ENCODE peak calls at places on chromosomes 4 and X, in eight cellular contexts. N is HT1080; S is stimulated activated CD8-positive, alpha-beta memory T cell treated with anti-CD3 and anti-CD28 coated beads, Interleukin-7, amount 100 ng/mL, for 24 hours; G is non-pigmented ciliary epithelial cell; R is left ventricle myocardium superior; D is activated CD4-positive, CD25-positive, alpha-beta regulatory T cell treated with anti-CD3 and anti-CD28 coated beads, Interleukin-2, amount 50 U/mL, for 72 hours; X is memory B cell; U is stimulated activated naive CD4-positive, alpha-beta T cell treated with Interleukin-2 at 50 U/mL for 16 hours. F is an unnamed sample.
A peak's percentile ranks its signal among the peaks of the same experiment; 100 is the strongest.

GRCh38 chr4:158530391-158530790 is 8.7 kb downstream of the RXFP1 start:
- DNase-seq in N (no peak), S (no peak), G (no peak), R (no peak), D (no peak), X (no peak), U (no peak), F (no peak)

GRCh38 chr4:26885912-26886274 is 25.3 kb downstream of the STIM2 start:
- DNase-seq in N (no peak), S (no peak), G (no peak), R (no peak), D (no peak), X (no peak), U (no peak), F (peak; percentile 30)

GRCh38 chr4:39565925-39566630 is 38.8 kb upstream of the UGDH start:
- DNase-seq in N (peak; percentile 90), S (no peak), G (peak; percentile 82), R (no peak), D (no peak), X (no peak), U (no peak), F (peak; percentile 91)

GRCh38 chr4:16952462-16952871 is 54.0 kb upstream of the LDB2 start:
- DNase-seq in N (no peak), S (no peak), G (no peak), R (no peak), D (no peak), X (no peak), U (no peak), F (no peak)

GRCh38 chrX:9862953-9863352 is 76.7 kb downstream of the SHROOM2 start:
- DNase-seq in N (no peak), S (no peak), G (no peak), R (no peak), D (no peak), X (no peak), U (no peak), F (no peak)

GRCh38 chr4:164193676-164194075 is 560.3 kb upstream of the SMIM31 start:
- DNase-seq in N (no peak), S (no peak), G (no peak), R (no peak), D (no peak), X (no peak), U (no peak), F (no peak)

GRCh38 chrX:135327299-135327698 is 18.0 kb downstream of the ETDC start:
- DNase-seq in N (peak; percentile 72), S (no peak), G (peak; percentile 73), R (no peak), D (no peak), X (no peak), U (no peak), F (peak; percentile 77)

GRCh38 chr4:7334521-7335275 is 100.0 kb downstream of the PSAPL1 start:
- DNase-seq in N (no peak), S (no peak), G (no peak), R (no peak), D (no peak), X (no peak), U (no peak), F (no peak)

GRCh38 chr4:81166431-81166830 is 48.6 kb downstream of the PRKG2 start:
- DNase-seq in N (no peak), S (no peak), G (no peak), R (no peak), D (no peak), X (no peak), U (no peak), F (no peak)

GRCh38 chr4:62618042-62618441 is 1417.9 kb downstream of the ADGRL3 start:
- DNase-seq in N (no peak), S (no peak), G (no peak), R (no peak), D (no peak), X (no peak), U (no peak), F (no peak)

GRCh38 chrX:26442340-26442739 is 226.4 kb downstream of the MAGEB5 start:
- DNase-seq in N (peak; percentile 7), S (no peak), G (no peak), R (no peak), D (no peak), X (no peak), U (no peak), F (peak; percentile 25)

GRCh38 chrX:15973299-15973698 is 118.7 kb upstream of the AP1S2 start:
- DNase-seq in N (peak; percentile 62), S (no peak), G (no peak), R (no peak), D (no peak), X (no peak), U (no peak), F (peak; percentile 56)

GRCh38 chr4:16995451-16995850 is 97.0 kb upstream of the LDB2 start:
- DNase-seq in N (no peak), S (no peak), G (no peak), R (no peak), D (no peak), X (no peak), U (no peak), F (no peak)

GRCh38 chr4:31995943-31996901 is 1276.1 kb downstream of the PCDH7 start:
- DNase-seq in N (peak; percentile 85), S (no peak), G (no peak), R (peak; percentile 29), D (no peak), X (no peak), U (no peak), F (no peak)

GRCh38 chrX:11929476-11929875 is 171.4 kb downstream of the MSL3 start:
- DNase-seq in N (peak; percentile 52), S (no peak), G (no peak), R (no peak), D (no peak), X (no peak), U (no peak), F (peak; percentile 44)

GRCh38 chrX:45009371-45010000 is 136.5 kb downstream of the KDM6A start:
- DNase-seq in N (peak; percentile 34), S (no peak), G (no peak), R (no peak), D (no peak), X (no peak), U (no peak), F (peak; percentile 64)

GRCh38 chr4:24164054-24164453 is 274.2 kb upstream of the PPARGC1A start:
- DNase-seq in N (peak; percentile 60), S (no peak), G (no peak), R (no peak), D (no peak), X (no peak), U (no peak), F (peak; percentile 60)

GRCh38 chr4:12884846-12885796 is 599.0 kb downstream of the RAB28 start:
- DNase-seq in N (no peak), S (no peak), G (no peak), R (no peak), D (no peak), X (no peak), U (no peak), F (no peak)

GRCh38 chr4:125750827-125751466 is 436.2 kb downstream of the FAT4 start:
- DNase-seq in N (peak; percentile 54), S (no peak), G (no peak), R (no peak), D (no peak), X (no peak), U (no peak), F (peak; percentile 40)

GRCh38 chr4:31674313-31674947 is 954.3 kb downstream of the PCDH7 start:
- DNase-seq in N (peak; percentile 26), S (no peak), G (no peak), R (no peak), D (no peak), X (no peak), U (no peak), F (peak; percentile 20)

GRCh38 chr4:7073526-7074390 is 5.9 kb upstream of the GRPEL1 start:
- DNase-seq in N (peak; percentile 69), S (no peak), G (no peak), R (no peak), D (no peak), X (no peak), U (no peak), F (peak; percentile 44)

GRCh38 chr4:113958766-113959540 is 20.5 kb downstream of the ARSJ start:
- DNase-seq in N (peak; percentile 96), S (no peak), G (peak; percentile 82), R (no peak), D (no peak), X (no peak), U (no peak), F (peak; percentile 96)

GRCh38 chr4:48509543-48509942 is 19.5 kb downstream of the ZAR1 start:
- DNase-seq in N (no peak), S (no peak), G (no peak), R (no peak), D (no peak), X (no peak), U (no peak), F (no peak)

GRCh38 chr4:6502147-6502546 is 29.7 kb upstream of the PPP2R2C start:
- DNase-seq in N (no peak), S (no peak), G (no peak), R (no peak), D (no peak), X (no peak), U (no peak), F (no peak)

GRCh38 chrX:97389761-97390192 is 506.1 kb downstream of the RPA4 start:
- DNase-seq in N (peak; percentile 84), S (no peak), G (peak; percentile 64), R (no peak), D (no peak), X (no peak), U (no peak), F (peak; percentile 91)

GRCh38 chr4:187586892-187587291 is 408.7 kb upstream of the ZFP42 start:
- DNase-seq in N (no peak), S (no peak), G (no peak), R (no peak), D (no peak), X (no peak), U (no peak), F (peak; percentile 92)

GRCh38 chrX:24491741-24492140 is 26.7 kb downstream of the PDK3 start:
- DNase-seq in N (no peak), S (no peak), G (no peak), R (no peak), D (no peak), X (no peak), U (no peak), F (no peak)

GRCh38 chrX:1719270-1719669 is 104.4 kb downstream of the ASMT start:
- DNase-seq in N (peak; percentile 45), S (no peak), G (no peak), R (no peak), D (no peak), X (no peak), U (no peak), F (peak; percentile 13)

GRCh38 chr4:105978684-105979296 is 83.5 kb downstream of the NPNT start:
- DNase-seq in N (peak; percentile 73), S (no peak), G (no peak), R (no peak), D (no peak), X (no peak), U (no peak), F (peak; percentile 98)

GRCh38 chrX:14546190-14546589 is 16.9 kb downstream of the GLRA2 start:
- DNase-seq in N (no peak), S (no peak), G (no peak), R (no peak), D (no peak), X (no peak), U (no peak), F (no peak)

GRCh38 chr4:185566972-185567749 is 31.9 kb upstream of the PDLIM3 start:
- DNase-seq in N (peak; percentile 51), S (no peak), G (peak; percentile 79), R (no peak), D (no peak), X (no peak), U (no peak), F (peak; percentile 73)

GRCh38 chr4:77695769-77696168 is 90.1 kb downstream of the CXCL13 start:
- DNase-seq in N (peak; percentile 98), S (no peak), G (peak; percentile 97), R (no peak), D (no peak), X (no peak), U (no peak), F (peak; percentile 91)

GRCh38 chr4:168124008-168124641 is 31.8 kb downstream of the ANXA10 start:
- DNase-seq in N (peak; percentile 68), S (no peak), G (peak; percentile 59), R (no peak), D (no peak), X (no peak), U (no peak), F (no peak)

GRCh38 chr4:173264245-173264959 is 69.8 kb downstream of the HMGB2 start:
- DNase-seq in N (peak; percentile 20), S (no peak), G (no peak), R (peak; percentile 76), D (no peak), X (no peak), U (no peak), F (peak; percentile 8)